ENCODE peak calls at places on chromosomes 6 and 20, in four cellular contexts. X is progenitor cell of endocrine pancreas, C is uterus, P is fibroblast of lung. W is an unnamed sample.

GRCh38 chr6:158026054-158026900 is 44.6 kb downstream of the SYNJ2 start:
- DNase-seq in X (no peak), C (peak; percentile 96), P (peak; percentile 97), W (peak; percentile 64)

GRCh38 chr20:61560361-61560853 is 308.3 kb downstream of the CDH4 start:
- DNase-seq in X (no peak), C (no peak), P (peak; percentile 55), W (no peak)

GRCh38 chr20:33589059-33589458 is 73.1 kb upstream of the C20orf144 start:
- DNase-seq in X (no peak), C (no peak), P (no peak), W (no peak)

GRCh38 chr6:56156643-56157042 is 90.7 kb downstream of the COL21A1 start:
- DNase-seq in X (no peak), C (no peak), P (no peak), W (no peak)

GRCh38 chr6:108714012-108714773 is 134.0 kb upstream of the ARMC2 start:
- DNase-seq in X (no peak), C (peak; percentile 43), P (peak; percentile 83), W (no peak)

GRCh38 chr6:43334466-43335095 is 26.0 kb upstream of the CRIP3 start:
- DNase-seq in X (no peak), C (no peak), P (peak; percentile 70), W (no peak)

GRCh38 chr20:38645980-38646858 is 44.6 kb downstream of the ARHGAP40 start:
- DNase-seq in X (peak; percentile 87), C (peak; percentile 60), P (peak; percentile 58), W (peak; percentile 88)

GRCh38 chr20:47360489-47361267 is 4.2 kb upstream of the ZMYND8 start:
- DNase-seq in X (no peak), C (peak; percentile 82), P (peak; percentile 96), W (no peak)

GRCh38 chr20:39631557-39631956 is 669.4 kb downstream of the DHX35 start:
- DNase-seq in X (no peak), C (no peak), P (no peak), W (no peak)

GRCh38 chr6:163750436-163751031 is 336.0 kb downstream of the QKI start:
- DNase-seq in X (no peak), C (no peak), P (no peak), W (no peak)

GRCh38 chr6:9502991-9503761 is 911.7 kb downstream of the TFAP2A start:
- DNase-seq in X (no peak), C (no peak), P (no peak), W (no peak)
- TF ChIP-seq CTCF in X (no peak), C (no peak), P (no peak), W (no peak)

GRCh38 chr20:731891-732560 is 36.3 kb downstream of the SLC52A3 start:
- DNase-seq in X (no peak), C (no peak), P (no peak), W (no peak)
- TF ChIP-seq CTCF in X (no peak), C (no peak), P (no peak), W (no peak)

GRCh38 chr6:141808662-141809061 is 324.1 kb upstream of the GJE1 start:
- DNase-seq in X (no peak), C (no peak), P (no peak), W (no peak)
- TF ChIP-seq CTCF in X (no peak), C (no peak), P (no peak), W (no peak)

GRCh38 chr20:8079976-8080375 is 52.1 kb upstream of the PLCB1 start:
- DNase-seq in X (no peak), C (no peak), P (no peak), W (no peak)

GRCh38 chr20:8082999-8083398 is 49.1 kb upstream of the PLCB1 start:
- DNase-seq in X (no peak), C (peak; percentile 17), P (peak; percentile 88), W (no peak)

GRCh38 chr20:8078528-8078914 is 53.5 kb upstream of the PLCB1 start:
- DNase-seq in X (no peak), C (no peak), P (no peak), W (no peak)

GRCh38 chr20:8076505-8077498 is 55.3 kb upstream of the PLCB1 start:
- DNase-seq in X (no peak), C (no peak), P (no peak), W (no peak)

GRCh38 chr20:8082025-8082424 is 50.0 kb upstream of the PLCB1 start:
- DNase-seq in X (no peak), C (no peak), P (no peak), W (no peak)
- TF ChIP-seq CTCF in X (peak; percentile 47), C (no peak), P (peak; percentile 52), W (no peak)